ENCODE peak calls at places on chromosomes 16 and 17, in ten cellular contexts. R, U, O, Q, P, V, K, I, A and G are unnamed samples. For H3K4me1, the result is how much of the 10 kb centered on the place peaks cover.

GRCh38 chr17:21419299-21420239 is 43.4 kb downstream of the KCNJ12 start:
- DNase-seq in U (no peak), R (no peak), V (peak), Q (no peak), O (no peak), P (no peak), I (no peak), A (no peak), K (no peak), G (no peak)

GRCh38 chr17:32111141-32111771 is 31.0 kb upstream of the RHOT1 start:
- DNase-seq in U (peak), I (no peak), O (peak), K (peak), R (peak), P (no peak), Q (peak), A (peak), V (peak), G (peak)

GRCh38 chr16:68923116-68923515 is 79.8 kb downstream of the TANGO6 start:
- DNase-seq in V (no peak), U (no peak), A (no peak), I (no peak), K (no peak), P (no peak), Q (no peak), R (no peak), O (no peak), G (no peak)

GRCh38 chr17:70157151-70157550 is 12.2 kb upstream of the KCNJ2 start:
- DNase-seq in P (no peak), O (no peak), I (no peak), K (no peak), A (no peak), Q (no peak), R (no peak), U (no peak), V (no peak), G (no peak)

GRCh38 chr16:72443809-72444208 is 271.9 kb upstream of the PMFBP1 start:
- DNase-seq in Q (no peak), R (no peak), U (no peak), O (peak), P (no peak), I (no peak), A (no peak), V (no peak), K (no peak), G (no peak)

GRCh38 chr16:75224683-75225082 is 5.9 kb downstream of the CTRB1 start:
- DNase-seq in R (no peak), Q (no peak), U (no peak), O (no peak), P (no peak), V (no peak), K (no peak), I (no peak), A (no peak), G (no peak)

GRCh38 chr16:80663078-80663477 is 122.3 kb downstream of the DYNLRB2 start:
- DNase-seq in P (no peak), Q (no peak), K (no peak), U (no peak), I (no peak), V (no peak), A (no peak), R (no peak), O (no peak), G (no peak)

GRCh38 chr16:28603381-28604185 is 6.3 kb downstream of the SULT1A1 start:
- DNase-seq in P (no peak), V (no peak), O (no peak), U (no peak), R (no peak), Q (no peak), K (no peak), A (no peak), I (no peak), G (no peak)

GRCh38 chr16:81136331-81137011 is 40.3 kb upstream of the GCSH start:
- DNase-seq in A (no peak), R (no peak), K (no peak), P (no peak), O (no peak), V (no peak), I (no peak), U (no peak), Q (no peak), G (no peak)

GRCh38 chr16:370980-371728 is 816 bp upstream of the MRPL28 start:
- DNase-seq in P (no peak), U (no peak), O (no peak), A (no peak), I (no peak), Q (no peak), V (no peak), K (no peak), R (peak), G (no peak)

GRCh38 chr16:55232822-55233221 is 91.2 kb upstream of the IRX6 start:
- DNase-seq in U (no peak), A (no peak), Q (no peak), I (no peak), P (no peak), V (no peak), K (no peak), R (no peak), O (no peak), G (no peak)

GRCh38 chr17:11610999-11611566 is 12.8 kb downstream of the DNAH9 start:
- DNase-seq in O (no peak), R (no peak), Q (no peak), U (no peak), K (no peak), A (no peak), V (no peak), I (no peak), P (no peak), G (no peak)

GRCh38 chr16:72677662-72678447 is 370.1 kb downstream of the ZFHX3 start:
- DNase-seq in V (no peak), O (peak), P (no peak), I (no peak), Q (no peak), K (no peak), R (no peak), U (no peak), A (peak), G (no peak)

GRCh38 chr16:13165024-13165423 is 263.6 kb downstream of the SHISA9 start:
- DNase-seq in Q (no peak), A (no peak), P (no peak), R (no peak), V (no peak), I (no peak), U (no peak), O (no peak), K (no peak), G (no peak)

GRCh38 chr17:34769049-34769448 is 189.7 kb downstream of the TMEM132E start:
- DNase-seq in R (no peak), Q (no peak), P (no peak), A (no peak), K (no peak), O (no peak), U (no peak), I (no peak), V (no peak), G (no peak)

GRCh38 chr17:72560303-72561247 is 439.8 kb downstream of the SOX9 start:
- DNase-seq in I (peak), V (no peak), Q (peak), U (peak), P (no peak), K (peak), A (peak), R (no peak), O (peak), G (no peak)

GRCh38 chr17:34562387-34562786 is 17.0 kb upstream of the TMEM132E start:
- DNase-seq in O (no peak), K (no peak), V (no peak), Q (no peak), R (no peak), A (no peak), I (no peak), P (no peak), U (no peak), G (no peak)

GRCh38 chr17:35778641-35779196 is 16.7 kb downstream of the MMP28 start:
- DNase-seq in Q (no peak), V (no peak), K (peak), U (no peak), O (no peak), P (no peak), I (no peak), A (peak), R (no peak), G (no peak)

GRCh38 chr17:32350662-32351418 is 883 bp downstream of the ZNF207 start:
- DNase-seq in Q (peak), I (no peak), K (peak), O (peak), V (no peak), R (no peak), P (no peak), A (peak), U (peak), G (no peak)

GRCh38 chr16:68792465-68793324 is 50.6 kb upstream of the TANGO6 start:
- DNase-seq in I (peak), U (no peak), Q (peak), A (peak), K (peak), O (peak), P (no peak), V (no peak), R (no peak), G (no peak)

GRCh38 chr16:20300312-20301097 is 26.8 kb downstream of the GP2 start:
- DNase-seq in P (peak), V (peak), K (peak), A (peak), O (peak), I (peak), U (peak), R (no peak), Q (peak), G (no peak)

GRCh38 chr16:3912373-3912772 is 31.9 kb upstream of the CREBBP start:
- DNase-seq in O (no peak), R (no peak), I (no peak), K (no peak), P (no peak), U (no peak), A (no peak), Q (no peak), V (no peak), G (no peak)

GRCh38 chr17:16988749-16989229 is 16.9 kb upstream of the TNFRSF13B start:
- DNase-seq in I (no peak), V (peak), Q (no peak), K (peak), U (no peak), R (no peak), O (no peak), A (no peak), P (peak), G (no peak)

GRCh38 chr17:673200-673681 is 41.4 kb downstream of the VPS53 start:
- DNase-seq in U (no peak), R (no peak), V (no peak), O (peak), Q (no peak), A (peak), I (no peak), K (no peak), P (no peak), G (no peak)

GRCh38 chr16:81604960-81605383 is 160.4 kb downstream of the CMIP start:
- DNase-seq in U (no peak), K (peak), V (no peak), Q (peak), R (no peak), I (no peak), P (no peak), A (peak), O (peak), G (no peak)

GRCh38 chr17:56141046-56141839 is 12.0 kb upstream of the ANKFN1 start:
- DNase-seq in R (no peak), P (no peak), U (no peak), A (peak), K (no peak), Q (no peak), V (no peak), I (no peak), O (peak), G (no peak)

GRCh38 chr16:70529051-70529777 is 5.6 kb downstream of the SF3B3 start:
- DNase-seq in A (peak), O (peak), U (no peak), I (peak), P (no peak), R (no peak), V (no peak), K (peak), Q (no peak), G (no peak)

GRCh38 chr17:82345151-82345976 is 11.8 kb upstream of the SECTM1 start:
- DNase-seq in R (no peak), V (no peak), Q (no peak), U (no peak), K (no peak), P (no peak), O (no peak), A (no peak), I (no peak), G (no peak)

GRCh38 chr17:82339634-82340580 is 6.3 kb upstream of the SECTM1 start:
- DNase-seq in P (no peak), K (no peak), U (no peak), R (no peak), A (no peak), O (no peak), I (peak), Q (no peak), V (no peak), G (no peak)

GRCh38 chr17:82344175-82344907 is 10.8 kb upstream of the SECTM1 start:
- DNase-seq in O (no peak), K (no peak), I (no peak), R (no peak), A (no peak), V (no peak), P (no peak), U (no peak), Q (no peak), G (no peak)

GRCh38 chr17:82343560-82343959 is 10.0 kb upstream of the SECTM1 start:
- DNase-seq in I (no peak), O (no peak), R (no peak), K (no peak), A (no peak), Q (no peak), P (no peak), V (no peak), U (no peak), G (no peak)

DNA sequence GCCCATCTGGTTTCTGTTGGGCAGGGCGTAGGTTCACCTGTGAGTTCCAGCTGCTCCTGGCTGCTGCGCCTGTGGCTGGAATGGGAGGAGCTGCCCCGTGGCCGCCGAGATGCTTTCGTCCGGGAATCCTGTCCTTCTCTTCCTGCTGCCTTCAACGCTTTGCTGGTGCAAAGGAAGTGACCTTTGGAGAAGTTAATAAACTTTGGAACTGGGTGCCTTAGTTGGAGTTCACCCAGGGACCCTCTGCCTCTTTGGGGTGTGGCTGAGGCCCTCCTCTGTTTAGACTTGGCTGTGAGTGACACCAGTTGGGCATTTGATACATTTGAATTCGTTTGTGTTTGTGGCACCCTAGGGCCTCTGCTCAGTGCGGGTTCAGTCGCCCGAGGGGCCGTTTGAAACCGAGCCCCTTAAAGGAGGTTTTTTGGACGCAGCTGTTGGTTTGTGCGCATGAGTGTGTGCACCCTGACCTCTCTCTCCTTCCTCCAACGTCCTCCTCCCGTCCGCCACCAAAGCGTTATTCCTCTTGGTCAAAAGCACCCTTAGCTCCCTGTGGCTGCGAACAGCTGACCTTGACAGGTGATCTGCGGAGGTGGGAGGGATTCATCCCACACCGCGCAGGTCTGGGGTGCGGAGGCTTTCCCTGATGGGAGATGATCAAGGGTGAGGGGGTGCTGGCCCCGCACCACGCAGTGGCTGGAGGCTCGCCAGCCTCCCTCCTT is 9.0 kb upstream of the SECTM1 start:
- DNase-seq in I (no peak), V (no peak), R (no peak), A (no peak), O (no peak), Q (no peak), K (no peak), P (no peak), U (no peak), G (no peak)
- H3K27ac ChIP-seq in I (no peak), V (no peak), R (no peak), A (no peak), O (no peak), Q (no peak), K (no peak), P (no peak), U (no peak), G (no peak)

GRCh38 chr17:77439382-77440013 is 298.7 kb downstream of the SEC14L1 start:
- DNase-seq in O (no peak), V (no peak), P (no peak), R (no peak), Q (no peak), I (no peak), K (no peak), A (no peak), U (no peak), G (no peak)
- H3K4me1 ChIP-seq in O (under half), V (under half), P (half or more), R (half or more), Q (half or more), I (under half), K (half or more), A (half or more), U (half or more), G (half or more)

DNA sequence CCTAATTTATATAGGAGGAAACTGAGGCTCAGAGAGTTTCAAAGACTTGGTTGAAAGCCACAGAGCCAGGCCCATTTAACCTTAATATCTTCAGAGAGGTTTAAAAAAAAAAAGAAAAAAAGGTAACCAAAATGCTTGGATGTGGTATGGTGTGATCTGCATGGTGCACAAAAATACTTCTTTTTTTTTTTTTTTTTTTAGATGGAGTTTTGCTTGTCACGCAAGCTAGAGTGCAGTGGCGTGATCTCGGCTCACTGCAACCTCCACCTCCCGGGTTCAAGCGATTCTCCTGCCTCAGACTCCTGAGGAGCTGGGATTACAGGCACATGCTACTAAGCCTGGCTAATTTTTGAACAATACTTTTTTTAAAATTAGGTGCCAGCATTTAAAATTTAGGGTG is 101.8 kb downstream of the XYLT1 start:
- DNase-seq in R (no peak), I (no peak), O (no peak), K (no peak), P (no peak), Q (no peak), U (no peak), A (no peak), V (no peak), G (no peak)
- H3K4me3 ChIP-seq in R (no peak), I (no peak), O (no peak), K (no peak), P (peak), Q (no peak), U (no peak), A (no peak), V (no peak), G (no peak)

DNA sequence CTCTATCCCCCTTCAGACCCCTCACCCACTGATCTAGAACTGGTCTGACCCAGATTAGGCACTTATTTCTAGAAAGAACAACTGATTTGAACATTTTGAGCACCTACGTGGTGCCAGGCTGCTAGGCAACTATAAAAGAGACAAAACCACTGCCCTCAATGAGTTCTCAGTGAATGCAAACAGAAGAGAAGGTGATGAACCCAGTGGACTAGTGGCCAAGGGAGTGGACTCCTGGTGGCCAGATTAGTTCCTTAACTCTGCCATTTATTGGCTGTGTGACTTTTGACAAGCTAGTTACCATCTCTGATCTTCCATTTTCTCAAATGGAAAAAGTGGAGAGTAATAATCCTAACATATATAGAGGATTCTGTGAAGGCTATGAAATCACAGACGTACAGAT is 259.1 kb upstream of the SALL1 start:
- DNase-seq in O (no peak), A (no peak), K (no peak), V (no peak), R (no peak), Q (no peak), U (no peak), I (no peak), P (no peak), G (no peak)
- H3K27ac ChIP-seq in O (no peak), A (no peak), K (no peak), V (no peak), R (no peak), Q (no peak), U (no peak), I (peak), P (no peak), G (no peak)

DNA sequence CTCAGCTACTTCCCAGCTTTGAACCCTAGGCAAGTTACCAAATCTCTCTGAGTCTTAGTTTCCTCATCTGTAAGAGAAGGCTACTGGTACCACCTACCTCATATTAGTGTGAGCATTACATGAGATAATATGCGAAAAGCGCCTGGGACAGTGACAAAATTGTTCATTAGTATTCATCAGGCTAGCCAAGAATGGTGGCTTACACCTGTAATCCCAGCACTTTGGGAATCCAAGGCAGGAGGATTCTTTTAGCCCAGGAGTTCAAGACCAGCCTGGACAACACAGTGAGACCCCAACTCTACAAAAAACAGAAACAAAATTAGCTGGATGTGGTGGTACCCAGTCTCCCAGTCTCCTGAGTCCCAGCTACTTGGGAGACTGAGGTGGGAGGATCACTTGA is 3.3 kb downstream of the PLCD3 start:
- DNase-seq in A (no peak), V (no peak), K (no peak), O (no peak), P (no peak), U (no peak), Q (no peak), R (no peak), I (no peak), G (no peak)
- H3K4me1 ChIP-seq in A (under half), V (under half), K (under half), O (under half), P (under half), U (half or more), Q (half or more), R (half or more), I (half or more), G (half or more)

DNA sequence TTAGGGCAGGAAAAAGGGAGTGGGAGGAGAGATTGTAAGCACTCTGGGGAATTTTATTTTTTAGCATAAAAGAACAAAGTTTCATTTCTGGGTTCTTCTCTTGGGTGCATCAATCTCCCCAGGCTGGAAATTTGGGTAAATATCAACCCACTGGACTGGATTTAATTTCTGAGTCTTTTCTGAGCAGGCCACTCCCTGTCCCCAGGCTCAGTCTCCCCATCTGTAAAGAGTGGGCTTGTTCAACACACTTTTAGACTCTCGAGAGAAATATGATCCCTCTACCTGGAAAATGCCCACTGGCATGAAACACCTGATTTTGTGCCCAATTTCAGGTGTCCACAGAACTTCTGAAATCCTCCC is 617 bp upstream of the VTN start:
- DNase-seq in K (no peak), V (no peak), U (no peak), Q (no peak), I (no peak), R (no peak), A (no peak), P (no peak), O (no peak), G (no peak)
- H3K4me3 ChIP-seq in K (no peak), V (peak), U (peak), Q (no peak), I (peak), R (peak), A (peak), P (peak), O (no peak), G (peak)